ENCODE peak calls at places on chromosomes 2 and 18, in six cellular contexts. N, Y, M, O, C and I are unnamed samples.

GRCh38 chr18:46456691-46457090 is 200.3 kb downstream of the LOXHD1 start:
- DNase-seq in Y (no peak), M (no peak), O (no peak), C (no peak), N (no peak), I (no peak)

GRCh38 chr2:27019459-27020336 is 13.1 kb upstream of the TMEM214 start:
- DNase-seq in Y (no peak), O (no peak), M (no peak), N (no peak), C (no peak), I (no peak)

GRCh38 chr2:40127890-40128548 is 323.9 kb downstream of the SLC8A1 start:
- DNase-seq in O (no peak), M (peak; percentile 31), Y (no peak), N (no peak), C (no peak), I (no peak)

GRCh38 chr2:48531141-48531648 is 1.2 kb downstream of the STON1 start:
- DNase-seq in Y (peak; percentile 65), C (no peak), O (peak; percentile 73), N (no peak), M (no peak), I (no peak)

GRCh38 chr2:173199303-173199702 is 123.7 kb downstream of the MAP3K20 start:
- DNase-seq in N (no peak), Y (no peak), C (no peak), O (no peak), M (no peak), I (no peak)

GRCh38 chr2:100425107-100425506 is 7.6 kb upstream of the CHST10 start:
- DNase-seq in M (no peak), Y (no peak), O (no peak), C (no peak), N (no peak), I (no peak)

GRCh38 chr18:9380571-9381390 is 46.2 kb downstream of the TWSG1 start:
- DNase-seq in C (no peak), O (no peak), M (no peak), Y (no peak), N (no peak), I (no peak)

GRCh38 chr18:27057459-27058302 is 127.4 kb downstream of the CHST9 start:
- DNase-seq in O (no peak), Y (peak; percentile 5), M (peak; percentile 64), C (peak; percentile 19), N (no peak), I (no peak)

GRCh38 chr18:5298156-5298852 is 2.8 kb upstream of the ZBTB14 start:
- DNase-seq in N (no peak), Y (no peak), O (no peak), M (peak; percentile 42), C (no peak), I (no peak)

GRCh38 chr18:7908686-7909299 is 341.7 kb downstream of the PTPRM start:
- DNase-seq in O (no peak), C (no peak), Y (no peak), N (no peak), M (no peak), I (no peak)

GRCh38 chr2:1707771-1708351 is 36.5 kb downstream of the PXDN start:
- DNase-seq in M (peak; percentile 96), Y (no peak), O (peak; percentile 83), C (peak; percentile 85), N (peak; percentile 79), I (peak; percentile 79)

GRCh38 chr2:38697116-38697840 is 31.4 kb downstream of the GALM start:
- DNase-seq in N (no peak), M (no peak), C (no peak), O (no peak), Y (no peak), I (no peak)

GRCh38 chr2:215736653-215737290 is 276.6 kb downstream of the MREG start:
- DNase-seq in C (no peak), O (peak; percentile 77), Y (peak; percentile 20), N (no peak), M (no peak), I (no peak)

GRCh38 chr2:26786207-26787023 is 559 bp downstream of the CENPA start:
- DNase-seq in N (no peak), O (no peak), C (no peak), Y (no peak), M (no peak), I (peak; percentile 82)

GRCh38 chr2:188677182-188677581 is 297.0 kb upstream of the COL3A1 start:
- DNase-seq in M (no peak), Y (no peak), N (no peak), C (no peak), O (no peak), I (no peak)

GRCh38 chr2:120546077-120546864 is 189.4 kb upstream of the GLI2 start:
- DNase-seq in Y (no peak), O (no peak), N (no peak), C (peak; percentile 63), M (peak; percentile 83), I (peak; percentile 62)

GRCh38 chr18:58716046-58716766 is 44.9 kb downstream of the MALT1 start:
- DNase-seq in N (no peak), Y (no peak), M (no peak), C (no peak), O (no peak), I (no peak)

GRCh38 chr2:176814740-176815367 is 397.7 kb upstream of the HNRNPA3 start:
- DNase-seq in N (no peak), Y (peak; percentile 49), O (peak; percentile 67), C (no peak), M (no peak), I (no peak)

GRCh38 chr2:98880266-98881152 is 55.5 kb downstream of the CRACDL start:
- DNase-seq in O (no peak), Y (no peak), N (no peak), C (no peak), M (no peak), I (no peak)

GRCh38 chr18:33594799-33595198 is 16.8 kb downstream of the ASXL3 start:
- DNase-seq in Y (no peak), O (no peak), C (no peak), N (no peak), M (no peak), I (no peak)

GRCh38 chr2:24830351-24830750 is 37.1 kb downstream of the CENPO start:
- DNase-seq in N (no peak), O (peak; percentile 55), C (no peak), Y (no peak), M (no peak), I (no peak)

GRCh38 chr2:3488768-3489448 is 30.4 kb downstream of the ADI1 start:
- DNase-seq in N (no peak), O (peak; percentile 24), C (no peak), M (no peak), Y (no peak), I (peak; percentile 42)

DNA sequence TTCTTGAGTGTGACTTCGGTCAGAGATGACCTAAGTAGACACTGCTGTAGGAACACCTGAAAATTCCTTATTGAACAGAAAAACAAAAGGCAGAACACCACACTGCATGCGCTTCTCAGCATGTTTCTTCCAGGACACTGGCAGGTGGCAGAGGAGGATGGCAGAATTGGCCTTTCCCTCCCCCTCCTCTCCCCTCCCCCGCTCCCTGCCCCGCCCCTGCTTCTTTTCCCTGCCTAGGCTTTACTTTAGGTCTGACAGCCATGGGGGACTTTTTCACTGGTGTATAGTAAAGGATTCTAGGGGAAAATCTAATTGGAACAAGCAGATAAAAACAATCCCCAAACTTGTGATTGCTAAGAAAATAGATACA is 109.6 kb downstream of the NOL10 start:
- DNase-seq in O (peak; percentile 36), M (no peak), Y (no peak), C (no peak), N (no peak), I (no peak)
- H3K4me1 ChIP-seq in O (peaks cover 17% of the 10 kb centered on the region), M (no peaks in the 10 kb centered on the region), Y (peaks cover 8% of the 10 kb centered on the region), C (peaks cover 14% of the 10 kb centered on the region), N (peaks cover 7% of the 10 kb centered on the region), I (no peaks in the 10 kb centered on the region)

DNA sequence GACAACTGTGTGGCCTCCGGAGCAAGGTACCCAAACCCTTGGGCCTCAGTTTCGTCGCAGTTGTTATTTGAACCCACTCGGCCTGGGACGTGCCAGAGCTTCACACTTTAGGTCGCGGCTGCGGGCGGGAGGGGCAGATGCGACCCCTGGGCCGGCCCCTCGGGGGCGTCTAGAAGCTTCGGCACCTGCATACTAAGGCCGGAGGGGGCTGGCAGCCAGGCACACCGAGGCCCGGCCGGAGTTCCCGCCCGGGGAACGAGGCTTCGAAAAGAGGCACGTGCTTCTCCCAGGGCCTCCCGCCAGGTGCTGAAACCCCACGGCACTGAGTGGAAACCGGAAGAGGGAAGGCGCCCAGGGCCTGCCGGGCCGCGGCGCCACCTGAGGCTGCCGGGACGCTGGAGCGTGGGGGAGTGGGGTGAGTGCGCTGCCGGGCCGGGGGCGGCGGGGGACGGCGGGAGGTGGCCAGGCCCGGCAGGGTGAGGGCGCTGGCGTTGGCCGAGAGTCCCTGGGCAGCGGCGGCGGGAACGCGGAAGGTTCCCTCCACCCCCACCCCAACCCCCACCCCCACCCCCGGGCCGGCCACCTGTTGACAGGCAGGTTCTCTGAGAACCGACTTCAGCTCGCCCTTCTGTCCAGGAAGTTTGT is 8.9 kb downstream of the OTX1 start:
- DNase-seq in Y (no peak), O (peak; percentile 67), N (no peak), C (no peak), M (peak; percentile 52), I (no peak)
- H3K4me1 ChIP-seq in Y (no peaks in the 10 kb centered on the region), O (peaks cover 43% of the 10 kb centered on the region), N (peaks cover 49% of the 10 kb centered on the region), C (peaks cover 55% of the 10 kb centered on the region), M (peaks cover 9% of the 10 kb centered on the region), I (no peaks in the 10 kb centered on the region)

GRCh38 chr2:174615951-174616436 is 18.4 kb upstream of the WIPF1 start:
- DNase-seq in C (peak; percentile 33), Y (no peak), N (no peak), O (no peak), M (peak; percentile 80), I (no peak)
- H3K4me1 ChIP-seq in C (peaks cover 42% of the 10 kb centered on the region), Y (no peaks in the 10 kb centered on the region), N (peaks cover 25% of the 10 kb centered on the region), O (no peaks in the 10 kb centered on the region), M (peaks cover 12% of the 10 kb centered on the region), I (peaks cover 2% of the 10 kb centered on the region)

GRCh38 chr2:159151198-159152118 is 135.0 kb downstream of the WDSUB1 start:
- DNase-seq in M (no peak), C (no peak), Y (no peak), N (no peak), O (no peak), I (no peak)

GRCh38 chr2:159150208-159150607 is 136.3 kb downstream of the WDSUB1 start:
- DNase-seq in O (no peak), Y (no peak), C (no peak), M (no peak), N (no peak), I (no peak)

GRCh38 chr2:159153063-159153462 is 133.4 kb downstream of the WDSUB1 start:
- DNase-seq in O (no peak), Y (no peak), M (no peak), C (no peak), N (no peak), I (no peak)

GRCh38 chr2:159153463-159153862 is 133.0 kb downstream of the WDSUB1 start:
- DNase-seq in O (no peak), Y (no peak), M (no peak), C (no peak), N (no peak), I (no peak)

DNA sequence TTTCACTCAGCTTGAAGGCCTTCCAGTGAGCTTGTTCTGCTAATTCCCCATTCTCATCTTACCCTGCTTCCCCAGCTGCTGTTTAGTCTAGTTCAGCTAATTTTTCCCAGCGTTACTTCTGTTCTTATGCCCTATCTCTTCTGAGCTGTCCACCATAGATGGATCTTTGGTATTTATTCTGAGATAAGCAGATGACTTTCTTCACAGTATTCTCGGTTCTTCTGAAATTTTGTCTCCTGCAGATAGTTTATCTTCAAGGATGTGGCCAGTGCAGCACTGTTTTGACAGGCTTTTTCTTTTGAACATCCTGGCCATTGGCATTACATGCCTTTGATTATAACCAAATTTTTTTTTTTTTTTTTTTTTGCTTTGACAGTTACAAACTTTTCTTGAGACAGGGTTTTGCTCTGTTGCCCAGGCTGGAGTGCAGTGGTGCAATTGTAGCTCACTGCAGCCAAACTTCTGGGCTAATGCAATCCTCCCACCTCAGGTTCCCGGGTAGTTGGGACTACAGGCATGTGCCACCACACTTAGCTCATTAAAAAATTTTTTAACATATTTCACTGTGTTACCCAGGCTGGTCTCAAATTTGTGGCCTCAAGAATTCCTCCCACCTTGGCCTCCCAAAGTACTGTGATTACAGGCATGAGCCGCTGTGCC is 134.3 kb downstream of the WDSUB1 start:
- DNase-seq in C (no peak), Y (no peak), O (no peak), N (no peak), M (no peak), I (no peak)
- H3K4me1 ChIP-seq in C (peaks cover 99% of the 10 kb centered on the region), Y (no peaks in the 10 kb centered on the region), O (peaks cover 3% of the 10 kb centered on the region), N (peaks cover 78% of the 10 kb centered on the region), M (peaks cover 18% of the 10 kb centered on the region), I (no peaks in the 10 kb centered on the region)